ENCODE peak calls at places on chromosomes 11 and 22, in six cellular contexts. O, F, R, Q, J and K are unnamed samples.
A peak's percentile ranks its signal among the peaks of the same experiment; 100 is the strongest.

GRCh38 chr11:111510311-111510710 is 1.9 kb downstream of the BTG4 start:
- DNase-seq in J (no peak), O (no peak), R (no peak), Q (no peak), F (no peak), K (no peak)

GRCh38 chr11:74438681-74439080 is 28.7 kb downstream of the KCNE3 start:
- DNase-seq in F (no peak), J (no peak), O (no peak), R (no peak), Q (no peak), K (no peak)

GRCh38 chr11:12815150-12815523 is 140.9 kb downstream of the TEAD1 start:
- DNase-seq in J (no peak), R (no peak), F (no peak), O (no peak), Q (no peak), K (no peak)

GRCh38 chr11:134513585-134514120 is 101.6 kb upstream of the B3GAT1 start:
- DNase-seq in R (peak; percentile 38), F (no peak), J (no peak), O (no peak), Q (no peak), K (no peak)

GRCh38 chr11:7563269-7563668 is 49.5 kb downstream of the PPFIBP2 start:
- DNase-seq in R (no peak), F (no peak), Q (no peak), J (no peak), O (no peak), K (no peak)

GRCh38 chr11:64890084-64890944 is 11.9 kb upstream of the EHD1 start:
- DNase-seq in J (no peak), F (no peak), R (peak; percentile 77), Q (no peak), O (no peak), K (no peak)

GRCh38 chr11:12150831-12151382 is 40.5 kb downstream of the MICAL2 start:
- DNase-seq in R (no peak), O (no peak), Q (peak; percentile 77), F (no peak), J (no peak), K (peak; percentile 78)

GRCh38 chr11:79062814-79063762 is 377.7 kb downstream of the TENM4 start:
- DNase-seq in J (peak; percentile 18), O (peak; percentile 86), F (no peak), R (no peak), Q (no peak), K (no peak)

GRCh38 chr11:86790073-86790727 is 10.1 kb upstream of the PRSS23 start:
- DNase-seq in O (no peak), F (no peak), Q (no peak), R (no peak), J (no peak), K (no peak)

GRCh38 chr22:29842740-29843139 is 4.7 kb upstream of the ASCC2 start:
- DNase-seq in F (peak; percentile 79), Q (peak; percentile 75), J (peak; percentile 41), O (no peak), R (no peak), K (no peak)

GRCh38 chr11:14075118-14075601 is 112.6 kb downstream of the SPON1 start:
- DNase-seq in Q (no peak), O (no peak), F (no peak), J (no peak), R (no peak), K (peak; percentile 85)

GRCh38 chr22:46422896-46423295 is 87.4 kb downstream of the TRMU start:
- DNase-seq in O (no peak), Q (no peak), F (no peak), J (no peak), R (no peak), K (no peak)

DNA sequence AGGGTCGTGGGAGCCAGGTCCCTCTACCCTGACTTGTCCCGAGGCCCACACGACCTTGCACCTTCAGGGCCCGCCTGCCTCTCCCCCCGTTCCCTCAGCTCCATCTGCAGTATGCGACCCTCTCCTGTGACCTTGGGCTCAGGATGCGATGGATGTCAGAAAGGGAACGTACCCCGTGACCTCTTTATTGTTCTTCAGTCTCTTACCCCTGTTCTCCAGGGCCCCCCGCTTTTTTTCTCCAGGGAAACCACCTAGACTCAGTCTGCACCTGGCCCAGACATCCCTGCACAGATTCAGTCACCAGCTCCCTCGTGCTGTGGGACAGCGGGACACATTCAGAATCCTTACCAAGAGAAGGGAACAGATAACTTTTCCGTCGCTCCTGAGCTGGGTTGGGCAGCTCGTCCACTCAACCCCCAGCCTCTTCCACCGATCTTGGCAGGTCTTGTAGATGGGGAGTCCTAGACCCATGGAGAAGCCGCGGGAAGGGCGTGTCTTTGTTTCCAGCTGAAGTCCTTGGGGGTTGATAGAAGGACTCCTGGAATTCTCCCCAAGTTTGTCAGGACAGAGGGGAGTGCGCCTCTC is 1.3 kb upstream of the PHOX2A start:
- DNase-seq in J (no peak), O (no peak), R (peak; percentile 83), Q (no peak), F (no peak), K (no peak)
- TF ChIP-seq CTCF in J (no peak), O (no peak), R (no peak), Q (no peak), F (no peak), K (no peak)

DNA sequence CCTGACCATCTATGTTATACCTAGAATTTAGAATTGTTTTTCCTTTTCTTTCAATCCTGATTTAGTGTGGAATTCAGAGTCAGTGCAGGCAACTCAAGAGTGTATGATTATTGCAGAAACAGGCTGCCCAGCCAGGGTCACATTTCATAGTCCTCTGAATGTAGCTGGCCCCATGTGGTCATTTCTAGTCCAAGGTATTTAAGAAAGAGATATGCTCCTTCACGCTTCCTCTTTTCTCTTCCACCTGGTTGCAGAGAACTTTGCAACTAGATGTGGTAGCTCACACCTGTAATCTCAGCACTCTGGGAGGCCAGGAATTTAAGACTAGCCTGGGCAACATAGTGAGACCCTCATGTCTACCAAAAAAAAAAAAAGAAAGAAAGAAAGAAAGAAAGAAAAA is 27.6 kb upstream of the LDLRAD3 start:
- DNase-seq in J (no peak), O (no peak), Q (no peak), R (no peak), F (no peak), K (no peak)
- TF ChIP-seq CTCF in J (no peak), O (no peak), Q (no peak), R (no peak), F (no peak), K (no peak)

GRCh38 chr11:17076517-17077239 is 789 bp downstream of the RPS13 start:
- DNase-seq in F (no peak), R (no peak), J (no peak), Q (no peak), O (peak; percentile 7), K (no peak)
- TF ChIP-seq CTCF in F (no peak), R (no peak), J (no peak), Q (no peak), O (no peak), K (no peak)

DNA sequence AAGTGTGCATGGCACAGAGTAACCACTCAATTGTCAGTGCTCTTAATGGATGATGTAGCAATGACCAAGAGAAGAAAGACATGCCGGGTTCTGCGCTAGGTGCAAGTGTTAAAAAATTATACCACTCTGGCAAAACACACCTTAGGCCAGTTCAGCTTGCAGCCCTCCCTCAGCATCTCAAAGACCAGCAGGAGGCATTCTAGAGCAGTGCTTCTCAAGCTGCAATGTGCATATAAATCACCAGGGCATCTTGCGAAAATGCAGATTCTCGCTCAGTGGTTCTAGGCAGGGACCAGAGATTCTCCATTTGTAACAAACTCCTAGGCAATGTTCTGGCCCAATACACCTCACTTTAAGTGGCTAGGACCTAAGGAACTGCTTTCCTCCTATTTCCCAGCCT is 337.3 kb upstream of the API5 start:
- DNase-seq in F (no peak), Q (no peak), J (no peak), O (no peak), R (no peak), K (no peak)
- TF ChIP-seq CTCF in F (no peak), Q (no peak), J (no peak), O (no peak), R (no peak), K (no peak)

DNA sequence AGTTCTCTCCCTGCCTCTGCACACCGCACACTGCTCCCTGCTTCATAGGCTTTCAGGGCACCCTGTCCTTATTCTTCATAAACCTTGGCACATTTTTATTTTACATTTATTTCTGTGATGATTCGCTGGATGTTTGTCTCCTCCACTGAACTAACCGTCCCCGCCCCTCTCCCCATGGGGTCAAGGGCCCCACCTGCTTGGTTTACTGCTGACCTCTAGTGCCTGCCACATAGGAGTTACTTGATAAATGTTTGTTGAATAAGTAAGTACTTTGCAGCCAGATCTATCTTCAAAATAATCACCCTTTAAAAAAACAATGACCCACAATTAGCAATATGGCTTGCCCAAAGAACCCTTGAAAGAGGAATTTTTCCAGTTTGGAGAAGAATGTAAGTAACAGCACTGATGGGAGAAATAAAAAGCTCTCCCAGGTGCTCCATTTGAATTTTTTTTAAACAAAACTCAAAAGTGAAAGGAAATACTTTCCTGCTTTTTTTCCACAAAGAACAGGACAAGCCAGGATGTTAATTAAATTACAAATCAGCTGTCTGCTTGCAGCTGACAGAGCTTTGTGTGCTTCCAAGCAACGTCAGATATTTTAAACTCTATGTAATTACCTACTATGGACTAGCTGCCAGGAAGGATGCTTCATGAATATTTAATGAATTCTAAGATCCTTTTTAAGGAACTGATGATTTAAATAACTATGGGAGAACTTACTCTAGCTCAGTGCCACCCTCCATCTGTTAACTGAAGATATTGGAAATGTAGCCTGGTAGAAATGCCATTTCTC is 1083.6 kb downstream of the DLG2 start:
- DNase-seq in Q (no peak), R (no peak), J (no peak), F (no peak), O (no peak), K (no peak)
- TF ChIP-seq CTCF in Q (no peak), R (no peak), J (peak; percentile 29), F (no peak), O (no peak), K (no peak)

GRCh38 chr11:256952-257737 is 20.4 kb downstream of the PSMD13 start:
- DNase-seq in Q (no peak), F (no peak), R (no peak), O (no peak), J (no peak), K (no peak)

GRCh38 chr11:259374-259773 is 18.8 kb upstream of the NLRP6 start:
- DNase-seq in J (no peak), R (no peak), O (no peak), Q (no peak), F (no peak), K (no peak)

GRCh38 chr11:255816-256215 is 19.0 kb downstream of the PSMD13 start:
- DNase-seq in R (no peak), J (no peak), Q (no peak), F (no peak), O (no peak), K (no peak)

GRCh38 chr11:255176-255575 is 18.4 kb downstream of the PSMD13 start:
- DNase-seq in O (no peak), J (no peak), F (no peak), R (no peak), Q (no peak), K (no peak)

DNA sequence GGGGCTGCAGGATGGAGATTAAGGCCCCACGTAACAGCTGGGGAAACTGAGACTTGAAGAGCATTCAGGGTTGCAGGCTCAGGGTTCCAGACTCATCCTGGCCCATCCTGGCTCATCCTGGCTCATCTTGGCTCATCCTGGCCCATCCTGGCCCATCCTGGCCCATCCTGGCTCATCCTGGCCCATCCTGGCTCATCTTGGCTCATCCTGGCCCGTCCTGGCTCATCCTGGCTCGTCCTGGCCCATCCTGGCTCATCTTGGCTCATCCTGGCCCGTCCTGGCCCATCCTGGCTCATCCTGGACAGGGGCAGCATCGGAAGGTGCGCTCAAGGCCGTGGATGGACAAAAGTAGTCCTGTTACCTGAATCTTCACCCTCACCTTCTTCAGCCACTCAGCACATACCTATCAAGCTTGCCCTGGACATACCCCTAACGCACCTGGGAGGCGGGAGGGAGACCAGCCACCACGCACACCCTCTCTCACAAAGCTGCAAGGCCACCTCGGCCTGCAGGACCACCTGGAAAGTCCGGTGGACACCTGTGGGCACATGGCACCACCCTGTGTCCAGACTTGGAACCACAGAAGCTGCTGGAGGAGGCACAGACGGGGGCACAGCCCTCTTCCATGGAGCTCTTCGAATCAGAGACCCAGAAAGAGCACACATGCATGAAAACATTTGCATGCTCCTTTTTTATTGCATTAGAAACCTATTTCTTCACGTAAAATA is 20.3 kb upstream of the NLRP6 start:
- DNase-seq in F (no peak), J (peak; percentile 45), R (no peak), Q (no peak), O (no peak), K (peak; percentile 27)
- TF ChIP-seq CTCF in F (no peak), J (peak; percentile 86), R (peak; percentile 30), Q (no peak), O (peak; percentile 16), K (no peak)